ENCODE peak calls at places on chromosome 5, in four cellular contexts. A is EL; I is activated CD4-positive, alpha-beta T cell treated with anti-CD3 and anti-CD28 coated beads, Interleukin-2, amount 50 U/mL, for 1 hour; C is NCI-H1417. Y is an unnamed sample.

GRCh38 chr5:120108586-120109254 is 355.4 kb upstream of the PRR16 start:
- DNase-seq in I (no peak), A (peak), C (no peak), Y (no peak)

GRCh38 chr5:32311404-32312193 is 1.1 kb downstream of the MTMR12 start:
- DNase-seq in I (no peak), C (no peak), A (no peak), Y (no peak)

GRCh38 chr5:33371660-33372059 is 69.1 kb upstream of the TARS1 start:
- DNase-seq in C (no peak), A (peak), I (no peak), Y (no peak)

GRCh38 chr5:151618907-151619306 is 27.8 kb upstream of the FAT2 start:
- DNase-seq in I (no peak), C (no peak), A (no peak), Y (no peak)

GRCh38 chr5:177099422-177100093 is 12.8 kb downstream of the FGFR4 start:
- DNase-seq in I (no peak), A (no peak), C (peak), Y (no peak)

GRCh38 chr5:134446938-134447337 is 35.3 kb upstream of the CDKN2AIPNL start:
- DNase-seq in C (no peak), I (no peak), A (peak), Y (no peak)

GRCh38 chr5:51829226-51829625 is 446.0 kb downstream of the ISL1 start:
- DNase-seq in C (no peak), A (peak), I (no peak), Y (no peak)

GRCh38 chr5:65364907-65365306 is 116.8 kb downstream of the ADAMTS6 start:
- DNase-seq in I (no peak), A (no peak), C (peak), Y (no peak)

GRCh38 chr5:160887780-160888179 is 35.8 kb upstream of the ATP10B start:
- DNase-seq in I (no peak), C (peak), A (no peak), Y (no peak)

GRCh38 chr5:97737608-97738007 is 554.6 kb upstream of the RIOK2 start:
- DNase-seq in C (no peak), A (no peak), I (no peak), Y (no peak)